ENCODE peak calls at places on chromosomes 11 and 22, in nine cellular contexts. U is HCT116; D is stimulated activated CD4-positive, alpha-beta T cell treated with anti-CD3 and anti-CD28 coated beads, Interleukin-2, amount 100 ng/mL, for 48 hours; F is brain microvascular endothelial cell; R is stimulated activated CD8-positive, alpha-beta memory T cell treated with anti-CD3 and anti-CD28 coated beads, Interleukin-15, amount 100 ng/mL, for 1 hour; P is activated T-cell treated with anti-CD3 and anti-CD28 coated beads for 1 hour; C is heart left ventricle; K is HCEC 1CT; A is lung. H is an unnamed sample.
A peak's percentile ranks its signal among the peaks of the same experiment; 100 is the strongest.

GRCh38 chr11:93704237-93704636 is 37.1 kb downstream of the TAF1D start:
- DNase-seq in U (no peak), D (no peak), F (no peak), R (no peak), P (no peak), C (no peak), K (no peak), A (no peak), H (no peak)

GRCh38 chr11:66902486-66903177 is 45.8 kb downstream of the LRFN4 start:
- DNase-seq in U (no peak), D (no peak), F (no peak), R (no peak), P (no peak), C (no peak), K (no peak), A (no peak), H (no peak)

GRCh38 chr11:62652156-62653006 is 721 bp downstream of the INTS5 start:
- DNase-seq in U (no peak), D (no peak), F (no peak), R (no peak), P (no peak), C (no peak), K (no peak), A (no peak), H (no peak)

GRCh38 chr11:110479445-110480101 is 49.8 kb downstream of the FDX1 start:
- DNase-seq in U (no peak), D (no peak), F (peak; percentile 19), R (no peak), P (no peak), C (no peak), K (no peak), A (no peak), H (no peak)

GRCh38 chr22:37533995-37534394 is 14.8 kb upstream of the CARD10 start:
- DNase-seq in U (peak; percentile 34), D (no peak), F (peak; percentile 74), R (no peak), P (no peak), C (no peak), K (peak; percentile 86), A (no peak), H (no peak)

GRCh38 chr22:42169055-42169469 is 38.5 kb upstream of the CYP2D6 start:
- DNase-seq in U (peak; percentile 56), D (peak; percentile 60), F (peak; percentile 71), R (peak; percentile 46), P (peak; percentile 57), C (peak; percentile 68), K (peak; percentile 39), A (peak; percentile 71), H (peak; percentile 67)

GRCh38 chr11:87252869-87253268 is 215.1 kb downstream of the TMEM135 start:
- DNase-seq in U (no peak), D (no peak), F (no peak), R (no peak), P (no peak), C (no peak), K (peak; percentile 31), A (no peak), H (no peak)

GRCh38 chr22:46050916-46051614 is 74.1 kb upstream of the WNT7B start:
- DNase-seq in U (no peak), D (no peak), F (no peak), R (no peak), P (no peak), C (no peak), K (no peak), A (no peak), H (peak; percentile 21)

GRCh38 chr11:72836111-72836510 is 21.9 kb downstream of the ATG16L2 start:
- DNase-seq in U (no peak), D (no peak), F (no peak), R (no peak), P (no peak), C (peak; percentile 80), K (no peak), A (no peak), H (no peak)

GRCh38 chr11:40037005-40037404 is 1422.4 kb downstream of the LRRC4C start:
- DNase-seq in U (no peak), D (no peak), F (no peak), R (no peak), P (no peak), C (no peak), K (no peak), A (no peak), H (peak; percentile 39)

GRCh38 chr11:72984448-72985077 is 157.6 kb downstream of the FCHSD2 start:
- DNase-seq in U (no peak), D (no peak), F (no peak), R (no peak), P (no peak), C (no peak), K (no peak), A (no peak), H (no peak)

GRCh38 chr11:66718320-66718971 is 10.6 kb downstream of the SPTBN2 start:
- DNase-seq in U (no peak), D (no peak), F (no peak), R (no peak), P (no peak), C (no peak), K (no peak), A (peak; percentile 45), H (peak; percentile 60)

GRCh38 chr11:27672836-27673464 is 27.3 kb downstream of the BDNF start:
- DNase-seq in U (no peak), D (no peak), F (no peak), R (no peak), P (no peak), C (no peak), K (peak; percentile 56), A (no peak), H (no peak)

GRCh38 chr11:77212314-77213007 is 84.4 kb downstream of the MYO7A start:
- DNase-seq in U (no peak), D (no peak), F (no peak), R (no peak), P (no peak), C (no peak), K (no peak), A (no peak), H (no peak)

GRCh38 chr11:103378931-103379330 is 269.7 kb downstream of the DYNC2H1 start:
- DNase-seq in U (no peak), D (no peak), F (no peak), R (no peak), P (no peak), C (no peak), K (no peak), A (no peak), H (no peak)

GRCh38 chr11:27757953-27758352 is 57.7 kb upstream of the BDNF start:
- DNase-seq in U (no peak), D (no peak), F (peak; percentile 62), R (no peak), P (no peak), C (no peak), K (peak; percentile 66), A (no peak), H (no peak)

GRCh38 chr11:121762820-121763219 is 310.1 kb upstream of the SORL1-AS1 start:
- DNase-seq in U (no peak), D (no peak), F (peak; percentile 18), R (no peak), P (no peak), C (peak; percentile 19), K (no peak), A (no peak), H (no peak)

GRCh38 chr11:44848203-44848962 is 102.3 kb downstream of the TP53I11 start:
- DNase-seq in U (no peak), D (no peak), F (no peak), R (no peak), P (no peak), C (no peak), K (no peak), A (no peak), H (no peak)

GRCh38 chr11:73154178-73154577 is 12.1 kb upstream of the FCHSD2 start:
- DNase-seq in U (no peak), D (peak; percentile 25), F (no peak), R (no peak), P (peak; percentile 19), C (no peak), K (no peak), A (no peak), H (no peak)